ENCODE peak calls at places on chromosomes 12 and 14, in nine cellular contexts. One of them, this sample, is unnamed. For H3K4me1, the result is how much of the 10 kb centered on the place peaks cover.

GRCh38 chr12:121365416-121366062 is 13.3 kb upstream of the ANAPC5 start:
- DNase-seq in neuronal stem cell: no peak
- DNase-seq in spleen: no peak
- DNase-seq in neural progenitor cell: no peak
- DNase-seq in cardiac muscle cell: no peak
- DNase-seq in transverse colon: no peak
- DNase-seq in iPS DF 6.9: no peak
- DNase-seq in mammary epithelial cell: no peak
- DNase-seq in colonic mucosa: no peak
- DNase-seq in this sample: no peak

GRCh38 chr14:54503476-54503875 is 6.2 kb upstream of the CGRRF1 start:
- DNase-seq in neuronal stem cell: no peak
- DNase-seq in mammary epithelial cell: peak
- DNase-seq in cardiac muscle cell: peak
- DNase-seq in iPS DF 6.9: no peak
- DNase-seq in spleen: no peak
- DNase-seq in neural progenitor cell: no peak
- DNase-seq in transverse colon: no peak
- DNase-seq in colonic mucosa: no peak
- DNase-seq in this sample: no peak

GRCh38 chr14:69208665-69209064 is 17.4 kb downstream of the EXD2 start:
- DNase-seq in neural progenitor cell: no peak
- DNase-seq in iPS DF 6.9: no peak
- DNase-seq in transverse colon: no peak
- DNase-seq in spleen: no peak
- DNase-seq in neuronal stem cell: no peak
- DNase-seq in colonic mucosa: no peak
- DNase-seq in mammary epithelial cell: no peak
- DNase-seq in cardiac muscle cell: no peak
- DNase-seq in this sample: no peak

GRCh38 chr12:96237465-96238077 is 43.4 kb downstream of the ELK3 start:
- DNase-seq in colonic mucosa: peak
- DNase-seq in spleen: peak
- DNase-seq in cardiac muscle cell: peak
- DNase-seq in iPS DF 6.9: no peak
- DNase-seq in neuronal stem cell: no peak
- DNase-seq in transverse colon: peak
- DNase-seq in neural progenitor cell: no peak
- DNase-seq in mammary epithelial cell: peak
- DNase-seq in this sample: no peak

GRCh38 chr12:51773145-51773869 is 75.2 kb downstream of the FIGNL2 start:
- DNase-seq in mammary epithelial cell: peak
- DNase-seq in spleen: no peak
- DNase-seq in cardiac muscle cell: peak
- DNase-seq in colonic mucosa: no peak
- DNase-seq in neural progenitor cell: no peak
- DNase-seq in iPS DF 6.9: no peak
- DNase-seq in transverse colon: no peak
- DNase-seq in neuronal stem cell: no peak
- DNase-seq in this sample: no peak

GRCh38 chr12:46664771-46665287 is 161.0 kb downstream of the SLC38A4 start:
- DNase-seq in iPS DF 6.9: no peak
- DNase-seq in neuronal stem cell: no peak
- DNase-seq in spleen: no peak
- DNase-seq in colonic mucosa: no peak
- DNase-seq in neural progenitor cell: no peak
- DNase-seq in mammary epithelial cell: peak
- DNase-seq in transverse colon: no peak
- DNase-seq in cardiac muscle cell: peak
- DNase-seq in this sample: peak

GRCh38 chr12:3275171-3276041 is 198.2 kb downstream of the TSPAN9 start:
- DNase-seq in spleen: peak
- DNase-seq in neuronal stem cell: peak
- DNase-seq in iPS DF 6.9: peak
- DNase-seq in neural progenitor cell: peak
- DNase-seq in cardiac muscle cell: peak
- DNase-seq in mammary epithelial cell: peak
- DNase-seq in colonic mucosa: peak
- DNase-seq in transverse colon: peak
- DNase-seq in this sample: peak

GRCh38 chr12:62957233-62957953 is 22.4 kb upstream of the PPM1H start:
- DNase-seq in iPS DF 6.9: no peak
- DNase-seq in transverse colon: no peak
- DNase-seq in spleen: no peak
- DNase-seq in mammary epithelial cell: no peak
- DNase-seq in neural progenitor cell: no peak
- DNase-seq in colonic mucosa: no peak
- DNase-seq in cardiac muscle cell: peak
- DNase-seq in neuronal stem cell: no peak
- DNase-seq in this sample: no peak

GRCh38 chr14:63438065-63438757 is 105.0 kb downstream of the PPP2R5E start:
- DNase-seq in spleen: no peak
- DNase-seq in colonic mucosa: peak
- DNase-seq in neural progenitor cell: no peak
- DNase-seq in cardiac muscle cell: peak
- DNase-seq in mammary epithelial cell: peak
- DNase-seq in neuronal stem cell: no peak
- DNase-seq in transverse colon: peak
- DNase-seq in iPS DF 6.9: no peak
- DNase-seq in this sample: peak

DNA sequence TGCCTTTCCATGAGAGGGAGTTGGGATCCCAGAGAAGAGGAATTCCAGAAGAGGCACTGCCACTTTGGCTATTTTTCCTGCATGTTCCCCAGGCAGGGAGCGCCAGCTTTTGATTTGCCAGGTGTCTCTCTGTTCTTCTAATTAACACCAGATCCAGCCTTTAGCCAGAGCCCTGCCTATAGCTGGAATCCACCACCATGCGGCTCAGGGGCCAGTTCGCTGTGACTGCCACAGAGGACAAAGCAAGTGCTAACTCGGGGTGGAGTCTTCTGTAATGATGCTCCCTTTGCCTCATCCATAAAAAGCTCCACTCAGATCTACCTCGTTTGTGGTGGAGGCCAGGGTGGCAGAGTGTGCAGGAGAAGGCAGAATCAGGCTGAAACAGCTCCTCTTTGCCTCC is 17.9 kb upstream of the CTDSP2 start:
- DNase-seq in neural progenitor cell: peak
- DNase-seq in colonic mucosa: peak
- DNase-seq in iPS DF 6.9: no peak
- DNase-seq in neuronal stem cell: no peak
- DNase-seq in mammary epithelial cell: no peak
- DNase-seq in spleen: no peak
- DNase-seq in cardiac muscle cell: no peak
- DNase-seq in transverse colon: no peak
- DNase-seq in this sample: peak
- H3K4me3 ChIP-seq in neural progenitor cell: peak
- H3K4me3 ChIP-seq in colonic mucosa: no peak
- H3K4me3 ChIP-seq in iPS DF 6.9: no peak
- H3K4me3 ChIP-seq in neuronal stem cell: no peak
- H3K4me3 ChIP-seq in mammary epithelial cell: no peak
- H3K4me3 ChIP-seq in spleen: no peak
- H3K4me3 ChIP-seq in cardiac muscle cell: no peak
- H3K4me3 ChIP-seq in transverse colon: no peak
- H3K4me3 ChIP-seq in this sample: no peak

GRCh38 chr12:1220127-1221092 is 229.4 kb downstream of the ERC1 start:
- DNase-seq in mammary epithelial cell: no peak
- DNase-seq in spleen: no peak
- DNase-seq in transverse colon: peak
- DNase-seq in iPS DF 6.9: no peak
- DNase-seq in neuronal stem cell: no peak
- DNase-seq in neural progenitor cell: no peak
- DNase-seq in cardiac muscle cell: no peak
- DNase-seq in colonic mucosa: peak
- DNase-seq in this sample: peak

GRCh38 chr12:1218369-1218768 is 227.3 kb downstream of the ERC1 start:
- DNase-seq in neuronal stem cell: no peak
- DNase-seq in neural progenitor cell: no peak
- DNase-seq in spleen: no peak
- DNase-seq in transverse colon: no peak
- DNase-seq in iPS DF 6.9: no peak
- DNase-seq in mammary epithelial cell: no peak
- DNase-seq in cardiac muscle cell: no peak
- DNase-seq in colonic mucosa: no peak
- DNase-seq in this sample: no peak

GRCh38 chr12:1217191-1217949 is 226.3 kb downstream of the ERC1 start:
- DNase-seq in spleen: no peak
- DNase-seq in neuronal stem cell: peak
- DNase-seq in transverse colon: no peak
- DNase-seq in neural progenitor cell: peak
- DNase-seq in iPS DF 6.9: no peak
- DNase-seq in cardiac muscle cell: peak
- DNase-seq in mammary epithelial cell: peak
- DNase-seq in colonic mucosa: peak
- DNase-seq in this sample: peak

GRCh38 chr12:1213205-1213604 is 222.2 kb downstream of the ERC1 start:
- DNase-seq in neuronal stem cell: no peak
- DNase-seq in cardiac muscle cell: no peak
- DNase-seq in transverse colon: no peak
- DNase-seq in neural progenitor cell: no peak
- DNase-seq in spleen: no peak
- DNase-seq in mammary epithelial cell: no peak
- DNase-seq in colonic mucosa: no peak
- DNase-seq in iPS DF 6.9: no peak
- DNase-seq in this sample: no peak

DNA sequence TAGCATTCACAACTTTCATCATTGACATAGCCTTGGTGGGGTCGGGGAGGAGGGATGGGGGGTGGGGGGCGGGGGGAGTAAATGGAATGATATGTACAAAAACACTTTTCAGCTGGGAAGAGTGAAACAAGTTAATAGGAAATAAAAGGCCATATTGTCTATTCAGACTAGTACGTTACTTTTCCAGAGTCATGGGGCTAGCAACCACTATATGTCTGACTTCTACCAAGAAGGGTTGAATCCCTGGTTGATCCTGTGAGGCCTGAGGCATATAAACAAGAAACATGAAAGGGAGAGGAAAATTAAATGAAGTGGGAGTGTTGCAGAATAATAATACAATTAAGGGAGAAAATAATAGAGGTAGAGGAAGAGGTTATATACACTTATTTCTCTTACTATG is 225.5 kb downstream of the ERC1 start:
- DNase-seq in iPS DF 6.9: no peak
- DNase-seq in neuronal stem cell: no peak
- DNase-seq in transverse colon: no peak
- DNase-seq in neural progenitor cell: no peak
- DNase-seq in colonic mucosa: no peak
- DNase-seq in mammary epithelial cell: no peak
- DNase-seq in spleen: no peak
- DNase-seq in cardiac muscle cell: no peak
- DNase-seq in this sample: no peak
- H3K4me1 ChIP-seq in iPS DF 6.9: under half
- H3K4me1 ChIP-seq in neuronal stem cell: under half
- H3K4me1 ChIP-seq in transverse colon: under half
- H3K4me1 ChIP-seq in neural progenitor cell: under half
- H3K4me1 ChIP-seq in colonic mucosa: under half
- H3K4me1 ChIP-seq in mammary epithelial cell: under half
- H3K4me1 ChIP-seq in spleen: under half
- H3K4me1 ChIP-seq in cardiac muscle cell: half or more
- H3K4me1 ChIP-seq in this sample: under half

DNA sequence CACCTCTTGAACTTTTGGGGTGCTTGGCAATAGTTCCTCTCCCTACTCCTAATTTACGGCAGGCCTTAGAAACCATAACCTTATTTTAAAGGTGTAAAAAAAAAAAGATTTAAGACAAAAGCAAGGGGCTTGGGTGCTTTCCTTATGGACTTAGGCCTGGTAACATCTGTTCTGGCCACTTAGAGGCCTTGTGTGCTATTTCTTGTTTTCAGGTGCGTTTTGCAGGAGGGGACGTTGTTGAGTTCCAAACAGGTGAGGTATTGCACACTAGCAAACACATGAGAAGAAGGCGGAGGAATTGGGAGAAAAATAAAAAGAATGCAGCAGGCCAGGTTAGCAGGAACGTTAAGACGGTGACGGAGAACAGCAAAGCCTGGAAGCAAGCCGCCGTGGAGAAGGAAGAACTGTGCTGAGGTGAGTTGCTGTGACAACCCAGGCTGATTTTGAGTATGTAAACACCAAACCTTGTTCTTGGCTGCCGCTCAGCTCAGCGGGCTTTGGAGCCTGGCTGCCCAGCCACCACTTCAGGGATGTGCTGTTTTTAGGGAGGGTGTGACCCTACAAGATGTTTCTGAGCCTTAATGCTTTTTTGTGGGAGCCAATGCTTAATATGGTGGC is 17.4 kb downstream of the EMG1 start:
- DNase-seq in iPS DF 6.9: no peak
- DNase-seq in transverse colon: peak
- DNase-seq in spleen: no peak
- DNase-seq in neural progenitor cell: no peak
- DNase-seq in neuronal stem cell: no peak
- DNase-seq in mammary epithelial cell: no peak
- DNase-seq in colonic mucosa: peak
- DNase-seq in cardiac muscle cell: no peak
- DNase-seq in this sample: peak
- H3K27ac ChIP-seq in iPS DF 6.9: no peak
- H3K27ac ChIP-seq in transverse colon: peak
- H3K27ac ChIP-seq in spleen: no peak
- H3K27ac ChIP-seq in neural progenitor cell: no peak
- H3K27ac ChIP-seq in neuronal stem cell: no peak
- H3K27ac ChIP-seq in mammary epithelial cell: no peak
- H3K27ac ChIP-seq in colonic mucosa: peak
- H3K27ac ChIP-seq in cardiac muscle cell: no peak
- H3K27ac ChIP-seq in this sample: peak

DNA sequence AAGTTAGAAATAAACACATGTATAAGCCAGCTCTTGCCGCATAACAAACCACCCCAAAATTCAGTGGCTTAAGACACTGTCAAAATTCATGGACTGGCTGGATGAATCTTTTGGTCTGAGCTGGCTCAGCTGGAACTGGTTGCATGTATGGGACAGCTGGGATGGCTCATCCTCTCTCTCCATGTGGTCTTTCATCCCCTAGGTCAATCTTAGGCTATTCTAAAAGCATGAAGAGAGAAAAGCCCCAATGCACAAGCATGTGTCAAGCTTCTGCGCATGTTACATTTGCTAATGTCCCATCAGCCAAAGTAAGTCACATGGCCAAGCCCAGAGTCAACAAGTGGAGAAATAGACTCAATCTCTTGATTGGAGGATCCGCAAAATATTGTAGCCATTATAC is 71.0 kb downstream of the DRAM1 start:
- DNase-seq in cardiac muscle cell: no peak
- DNase-seq in mammary epithelial cell: no peak
- DNase-seq in spleen: no peak
- DNase-seq in neuronal stem cell: no peak
- DNase-seq in iPS DF 6.9: no peak
- DNase-seq in transverse colon: no peak
- DNase-seq in neural progenitor cell: no peak
- DNase-seq in colonic mucosa: no peak
- DNase-seq in this sample: no peak
- H3K4me3 ChIP-seq in cardiac muscle cell: no peak
- H3K4me3 ChIP-seq in mammary epithelial cell: no peak
- H3K4me3 ChIP-seq in spleen: no peak
- H3K4me3 ChIP-seq in neuronal stem cell: no peak
- H3K4me3 ChIP-seq in iPS DF 6.9: no peak
- H3K4me3 ChIP-seq in transverse colon: no peak
- H3K4me3 ChIP-seq in neural progenitor cell: no peak
- H3K4me3 ChIP-seq in colonic mucosa: no peak
- H3K4me3 ChIP-seq in this sample: no peak

GRCh38 chr14:45838597-45838996 is 585.6 kb upstream of the MIS18BP1 start:
- DNase-seq in neural progenitor cell: peak
- DNase-seq in mammary epithelial cell: peak
- DNase-seq in spleen: no peak
- DNase-seq in colonic mucosa: no peak
- DNase-seq in iPS DF 6.9: no peak
- DNase-seq in cardiac muscle cell: no peak
- DNase-seq in neuronal stem cell: no peak
- DNase-seq in transverse colon: no peak
- DNase-seq in this sample: no peak
- H3K4me1 ChIP-seq in neural progenitor cell: under half
- H3K4me1 ChIP-seq in mammary epithelial cell: under half
- H3K4me1 ChIP-seq in spleen: under half
- H3K4me1 ChIP-seq in colonic mucosa: under half
- H3K4me1 ChIP-seq in iPS DF 6.9: under half
- H3K4me1 ChIP-seq in cardiac muscle cell: under half
- H3K4me1 ChIP-seq in neuronal stem cell: under half
- H3K4me1 ChIP-seq in transverse colon: under half
- H3K4me1 ChIP-seq in this sample: under half